ENCODE peak calls at places on chromosomes 5 and 9, in seven cellular contexts. Z, N, D, R, J, H and B are unnamed samples.

GRCh38 chr5:95803271-95804148 is 19.0 kb downstream of the GLRX start:
- DNase-seq in H (peak), D (no peak), N (no peak), Z (no peak), R (no peak), J (no peak), B (no peak)

GRCh38 chr5:78787763-78788162 is 139.2 kb upstream of the LHFPL2 start:
- DNase-seq in N (no peak), J (no peak), H (no peak), R (no peak), Z (no peak), D (no peak), B (no peak)

GRCh38 chr9:137429974-137430722 is 7.0 kb downstream of the NOXA1 start:
- DNase-seq in D (no peak), N (peak), Z (peak), R (no peak), J (no peak), H (no peak), B (peak)

GRCh38 chr5:31963358-31963757 is 210.8 kb downstream of the GOLPH3 start:
- DNase-seq in D (no peak), H (no peak), R (no peak), J (no peak), N (no peak), Z (no peak), B (no peak)

GRCh38 chr5:14614490-14614889 is 32.9 kb downstream of the OTULINL start:
- DNase-seq in H (no peak), J (no peak), N (no peak), Z (no peak), R (no peak), D (no peak), B (no peak)

GRCh38 chr5:120091376-120091948 is 372.6 kb upstream of the PRR16 start:
- DNase-seq in H (no peak), D (no peak), J (no peak), N (no peak), R (no peak), Z (no peak), B (no peak)

GRCh38 chr5:58133631-58134296 is 326.1 kb downstream of the PLK2 start:
- DNase-seq in R (no peak), D (no peak), H (peak), N (no peak), Z (no peak), J (no peak), B (no peak)

GRCh38 chr5:133287500-133287899 is 235.7 kb downstream of the HSPA4 start:
- DNase-seq in N (no peak), Z (peak), J (peak), R (no peak), D (no peak), H (peak), B (no peak)

GRCh38 chr9:650362-650761 is 191.1 kb upstream of the DMRT1 start:
- DNase-seq in Z (peak), H (no peak), R (no peak), J (no peak), N (no peak), D (no peak), B (peak)

GRCh38 chr5:10124287-10124686 is 125.4 kb downstream of the ATPSCKMT start:
- DNase-seq in H (no peak), R (no peak), Z (no peak), J (no peak), N (no peak), D (no peak), B (no peak)

GRCh38 chr5:114361724-114362196 is at the start of gene KCNN2:
- DNase-seq in N (peak), J (peak), Z (peak), H (peak), R (no peak), D (no peak), B (peak)

GRCh38 chr5:84290161-84290560 is 94.5 kb downstream of the EDIL3 start:
- DNase-seq in H (peak), D (no peak), Z (no peak), J (no peak), R (no peak), N (no peak), B (no peak)

GRCh38 chr5:8807636-8808035 is 738.2 kb downstream of the SEMA5A start:
- DNase-seq in D (no peak), Z (no peak), H (no peak), J (no peak), N (no peak), R (no peak), B (no peak)

GRCh38 chr5:176676361-176676824 is 29.1 kb downstream of the TSPAN17 start:
- DNase-seq in J (no peak), H (peak), N (no peak), Z (no peak), D (no peak), R (no peak), B (no peak)

GRCh38 chr5:107285772-107286171 is 385.0 kb downstream of the EFNA5 start:
- DNase-seq in H (no peak), R (no peak), J (no peak), N (no peak), D (no peak), Z (no peak), B (no peak)

GRCh38 chr5:252546-252945 is 18.9 kb upstream of the PDCD6 start:
- DNase-seq in J (no peak), N (no peak), H (no peak), R (no peak), D (no peak), Z (no peak), B (no peak)

GRCh38 chr5:65364907-65365306 is 116.8 kb downstream of the ADAMTS6 start:
- DNase-seq in Z (no peak), D (no peak), R (no peak), N (peak), H (peak), J (no peak), B (no peak)

GRCh38 chr9:133448487-133448972 is 11.2 kb upstream of the CACFD1 start:
- DNase-seq in J (no peak), D (no peak), R (no peak), N (no peak), Z (no peak), H (no peak), B (peak)

GRCh38 chr9:136312436-136312835 is 8.5 kb upstream of the CCDC187 start:
- DNase-seq in H (peak), Z (peak), R (no peak), N (no peak), J (no peak), D (peak), B (no peak)

GRCh38 chr9:112487799-112488345 is 1.2 kb downstream of the KIAA1958 start:
- DNase-seq in N (no peak), H (peak), D (no peak), J (no peak), R (no peak), Z (peak), B (no peak)

GRCh38 chr5:139561655-139562451 is 714 bp downstream of the UBE2D2 start:
- DNase-seq in D (no peak), H (peak), Z (peak), J (peak), R (no peak), N (no peak), B (peak)

GRCh38 chr5:67855523-67855922 is 360.0 kb upstream of the PIK3R1 start:
- DNase-seq in Z (no peak), N (no peak), R (no peak), D (no peak), H (no peak), J (no peak), B (no peak)

GRCh38 chr5:132363431-132364112 is 5.9 kb upstream of the SLC22A5 start:
- DNase-seq in D (no peak), Z (no peak), R (peak), J (no peak), H (peak), N (no peak), B (no peak)

GRCh38 chr5:113195197-113195715 is 218.7 kb downstream of the DCP2 start:
- DNase-seq in H (no peak), R (no peak), Z (no peak), J (no peak), D (no peak), N (no peak), B (no peak)

GRCh38 chr5:137730331-137730730 is 5.6 kb downstream of the KLHL3 start:
- DNase-seq in H (no peak), D (no peak), Z (no peak), R (no peak), N (no peak), J (no peak), B (no peak)

GRCh38 chr9:135565141-135565628 is 3.6 kb downstream of the PAEP start:
- DNase-seq in J (no peak), H (no peak), R (no peak), D (no peak), N (no peak), Z (no peak), B (no peak)

GRCh38 chr5:59767753-59768159 is 125.8 kb downstream of the PDE4D start:
- DNase-seq in J (no peak), R (no peak), H (no peak), N (no peak), D (no peak), Z (no peak), B (no peak)

GRCh38 chr9:114112778-114113585 is 13.9 kb upstream of the KIF12 start:
- DNase-seq in H (peak), Z (no peak), R (no peak), J (no peak), N (no peak), D (no peak), B (no peak)

GRCh38 chr9:4038182-4038723 is 261.6 kb downstream of the GLIS3 start:
- DNase-seq in H (no peak), D (no peak), J (no peak), N (no peak), R (no peak), Z (no peak), B (no peak)